ENCODE peak calls at places on chromosomes 3 and 15, in five cellular contexts. R is psoas muscle, O is foreskin fibroblast, D is choroid plexus epithelial cell, N is dorsolateral prefrontal cortex. M is an unnamed sample.

GRCh38 chr15:81239190-81239589 is 42.5 kb downstream of the IL16 start:
- DNase-seq in N (no peak), R (no peak), O (peak), D (peak), M (no peak)

GRCh38 chr3:138493804-138494606 is 59.6 kb downstream of the ESYT3 start:
- DNase-seq in D (peak), N (no peak), O (peak), R (no peak), M (peak)

GRCh38 chr3:123993818-123994217 is 1.9 kb upstream of the ROPN1 start:
- DNase-seq in O (no peak), N (no peak), R (no peak), D (no peak), M (no peak)

GRCh38 chr3:127320529-127321121 is 32.8 kb upstream of the PRR20G start:
- DNase-seq in N (no peak), D (no peak), O (peak), R (no peak), M (no peak)

GRCh38 chr3:106765342-106765741 is 611.9 kb upstream of the CCDC54 start:
- DNase-seq in N (no peak), R (no peak), D (peak), O (peak), M (peak)

GRCh38 chr3:160758929-160759577 is 3.0 kb downstream of the PPM1L start:
- DNase-seq in O (no peak), R (no peak), N (no peak), D (no peak), M (no peak)

GRCh38 chr3:195877136-195877715 is 31.1 kb downstream of the TNK2 start:
- DNase-seq in O (no peak), R (peak), N (no peak), D (no peak), M (no peak)

GRCh38 chr15:24764375-24765171 is 89.0 kb downstream of the NPAP1 start:
- DNase-seq in O (no peak), D (no peak), R (no peak), N (no peak), M (no peak)

GRCh38 chr15:42502472-42502871 is 7.0 kb downstream of the SNAP23 start:
- DNase-seq in N (no peak), R (no peak), O (no peak), D (no peak), M (no peak)

GRCh38 chr3:101976473-101976872 is 127.2 kb downstream of the NFKBIZ start:
- DNase-seq in O (peak), N (no peak), D (no peak), R (no peak), M (no peak)

GRCh38 chr3:19124752-19125151 is 23.6 kb upstream of the KCNH8 start:
- DNase-seq in O (no peak), D (no peak), N (no peak), R (no peak), M (no peak)

GRCh38 chr15:40320409-40320808 is 3.1 kb upstream of the INAFM2 start:
- DNase-seq in N (no peak), O (no peak), D (no peak), R (no peak), M (no peak)

GRCh38 chr3:72624656-72625055 is 223.6 kb downstream of the SHQ1 start:
- DNase-seq in N (no peak), R (no peak), O (no peak), D (no peak), M (no peak)
- H3K4me3 ChIP-seq in N (no peak), R (no peak), O (no peak), D (no peak), M (no peak)

GRCh38 chr15:85840802-85841152 is 46.1 kb upstream of the KLHL25 start:
- DNase-seq in O (no peak), N (no peak), R (no peak), D (no peak), M (no peak)
- TF ChIP-seq CTCF in O (no peak), N (no peak), R (no peak), D (no peak), M (no peak)

GRCh38 chr15:93331545-93332117 is 242.6 kb upstream of the RGMA start:
- DNase-seq in D (no peak), R (no peak), O (no peak), N (no peak), M (no peak)
- H3K4me3 ChIP-seq in D (no peak), R (no peak), O (no peak), N (no peak), M (no peak)

DNA sequence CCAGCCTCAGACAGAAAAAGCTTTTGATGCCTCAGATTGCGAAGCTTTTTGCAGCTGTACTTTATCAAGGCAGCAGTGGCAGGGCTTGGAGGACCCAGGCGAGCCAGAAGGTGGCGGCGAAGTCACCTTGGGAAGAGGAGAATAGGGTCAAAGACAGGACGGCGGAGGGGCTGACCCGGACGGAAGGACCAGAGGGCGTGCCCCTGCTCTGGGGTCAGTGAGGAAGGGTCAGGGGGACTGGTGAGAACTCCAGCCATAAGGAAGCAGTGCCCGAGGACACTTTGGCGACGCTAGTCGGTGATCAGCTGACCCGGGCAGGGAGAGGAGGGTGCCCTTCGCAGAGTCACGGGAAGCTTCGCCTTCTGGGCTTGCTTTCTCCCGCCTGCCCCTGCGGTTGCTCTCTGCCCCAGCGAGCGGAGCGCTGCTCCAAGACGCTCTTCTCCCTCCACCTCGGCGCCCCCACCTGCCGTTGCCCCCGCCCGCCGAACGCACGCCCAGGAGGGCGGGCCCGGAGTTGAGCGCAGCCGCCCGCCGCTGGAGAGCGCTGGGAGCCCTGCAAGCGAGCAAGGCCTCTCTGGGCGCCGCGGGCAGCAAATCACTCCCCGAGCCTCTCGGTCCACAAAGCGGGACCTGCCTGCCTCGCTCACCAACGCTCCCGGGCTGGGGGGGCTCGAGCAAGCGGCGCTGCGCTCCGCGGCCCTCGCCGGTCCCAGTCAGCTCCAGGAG is 1.4 kb downstream of the CADPS start:
- DNase-seq in R (peak), O (peak), N (peak), D (no peak), M (no peak)
- TF ChIP-seq CTCF in R (no peak), O (no peak), N (peak), D (no peak), M (peak)

DNA sequence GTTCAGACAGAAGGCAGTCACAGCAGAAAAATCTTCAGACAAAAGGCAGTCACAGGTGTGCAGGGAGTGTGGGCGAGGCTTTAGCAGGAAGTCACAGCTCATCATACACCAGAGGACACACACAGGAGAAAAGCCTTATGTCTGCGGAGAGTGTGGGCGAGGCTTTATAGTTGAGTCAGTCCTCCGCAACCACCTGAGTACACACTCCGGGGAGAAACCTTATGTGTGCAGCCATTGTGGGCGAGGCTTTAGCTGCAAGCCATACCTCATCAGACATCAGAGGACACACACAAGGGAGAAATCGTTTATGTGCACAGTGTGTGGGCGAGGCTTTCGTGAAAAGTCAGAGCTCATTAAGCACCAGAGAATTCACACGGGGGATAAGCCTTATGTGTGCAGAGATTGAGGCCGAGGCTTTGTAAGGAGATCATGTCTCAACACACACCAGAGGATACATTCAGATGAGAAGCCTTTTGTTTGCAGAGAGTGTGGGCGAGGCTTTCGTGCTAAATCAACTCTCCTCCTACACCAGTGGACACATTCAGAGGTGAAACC is 27.6 kb downstream of the ZNF589 start:
- DNase-seq in R (no peak), N (no peak), O (no peak), D (no peak), M (no peak)
- H3K4me3 ChIP-seq in R (no peak), N (no peak), O (no peak), D (no peak), M (no peak)

GRCh38 chr3:159266779-159267178 is 464.9 kb downstream of the MFSD1 start:
- DNase-seq in R (no peak), D (peak), N (no peak), O (peak), M (peak)

GRCh38 chr3:159265705-159266104 is 463.9 kb downstream of the MFSD1 start:
- DNase-seq in D (peak), R (no peak), N (no peak), O (no peak), M (no peak)

GRCh38 chr3:159260049-159260662 is 458.3 kb downstream of the MFSD1 start:
- DNase-seq in R (no peak), O (peak), N (no peak), D (peak), M (peak)

DNA sequence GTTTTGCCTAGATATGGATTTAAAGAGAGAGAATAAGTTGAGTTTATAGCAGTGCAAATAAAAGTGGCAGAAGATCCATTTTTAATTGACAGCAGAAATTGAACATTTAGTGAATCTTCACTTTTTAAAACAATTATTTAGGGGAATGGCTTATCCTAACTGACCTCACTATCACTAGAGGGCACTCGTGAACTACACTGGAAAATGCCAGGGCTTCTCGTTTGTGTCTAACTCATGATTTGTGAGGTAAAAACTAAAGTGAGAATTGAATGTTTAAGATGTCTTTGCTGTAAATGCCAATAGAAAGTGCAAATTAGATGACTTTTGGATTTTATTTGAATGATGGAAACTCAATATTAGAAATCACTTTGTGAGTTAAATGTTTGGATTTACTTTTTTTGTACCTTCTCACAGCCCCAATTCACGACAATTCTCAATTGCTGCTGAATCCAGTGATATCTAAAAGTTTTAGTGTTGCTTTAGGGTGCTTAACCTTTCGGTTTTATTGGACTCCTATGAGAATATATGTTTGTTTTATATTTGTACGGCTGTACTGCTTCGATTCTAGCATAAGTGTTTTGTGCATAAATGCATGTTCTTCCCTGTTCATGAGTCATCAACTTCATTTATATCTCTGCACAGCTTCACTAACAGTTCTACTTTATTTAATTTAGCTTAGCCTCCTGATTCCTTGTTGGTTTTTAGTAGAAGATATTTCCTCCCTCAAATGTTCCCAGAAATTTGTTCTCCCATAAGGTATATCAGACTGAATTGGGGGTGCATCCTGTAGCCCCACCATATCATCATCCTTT is 462.1 kb downstream of the MFSD1 start:
- DNase-seq in R (no peak), N (no peak), D (peak), O (peak), M (peak)
- TF ChIP-seq CTCF in R (peak), N (peak), D (peak), O (peak), M (peak)

M was measured in astrocyte of the spinal cord.